ENCODE peak calls at places on chromosomes 12 and 14, in ten cellular contexts. P is progenitor cell of endocrine pancreas, J is endothelial cell, Q is nephron progenitor cell, S is glutamatergic neuron, E is spleen, T is brain microvascular endothelial cell, B is HFFc6, U is tibial nerve, D is astrocyte of the spinal cord. I is an unnamed sample.

GRCh38 chr12:118063567-118064391 is 2.8 kb upstream of the WSB2 start:
- DNase-seq in B (no peak), J (no peak), Q (no peak), P (no peak), T (no peak), D (peak; percentile 12), S (no peak), E (no peak), U (no peak), I (peak; percentile 52)

GRCh38 chr12:105338954-105339353 is 8.5 kb downstream of the C12orf75 start:
- DNase-seq in S (no peak), D (no peak), Q (no peak), T (no peak), P (no peak), E (no peak), U (no peak), B (no peak), J (no peak), I (no peak)

GRCh38 chr14:75985618-75986438 is at the start of gene IFT43:
- DNase-seq in S (peak; percentile 88), E (peak; percentile 98), P (peak; percentile 52), J (peak; percentile 66), Q (peak; percentile 85), D (peak; percentile 78), U (peak; percentile 96), T (peak; percentile 81), B (peak; percentile 66), I (peak; percentile 81)

GRCh38 chr12:71441836-71442566 is 2.4 kb downstream of the LGR5 start:
- DNase-seq in P (no peak), D (no peak), Q (no peak), E (no peak), J (no peak), S (no peak), B (no peak), U (no peak), T (no peak), I (no peak)

GRCh38 chr12:56198836-56199235 is 9.6 kb upstream of the SMARCC2 start:
- DNase-seq in D (no peak), T (no peak), E (no peak), B (peak; percentile 28), U (no peak), S (no peak), J (no peak), Q (no peak), P (no peak), I (no peak)

GRCh38 chr14:59060841-59061240 is 127.6 kb upstream of the DAAM1 start:
- DNase-seq in D (no peak), Q (no peak), E (no peak), B (no peak), S (no peak), T (no peak), P (no peak), U (no peak), J (no peak), I (no peak)

GRCh38 chr12:107092669-107093546 is 441 bp downstream of the CRY1 start:
- DNase-seq in Q (peak; percentile 61), B (no peak), D (no peak), U (peak; percentile 25), J (peak; percentile 50), S (peak; percentile 65), T (peak; percentile 32), P (peak; percentile 25), E (peak; percentile 89), I (peak; percentile 34)

GRCh38 chr14:36097356-36097755 is 79.2 kb downstream of the PTCSC3 start:
- DNase-seq in D (no peak), U (no peak), T (no peak), J (no peak), Q (no peak), E (no peak), P (no peak), S (no peak), B (no peak), I (no peak)

GRCh38 chr12:52506858-52507715 is 13.1 kb downstream of the KRT5 start:
- DNase-seq in J (no peak), E (no peak), T (peak; percentile 78), Q (no peak), S (no peak), D (peak; percentile 79), B (peak; percentile 46), U (no peak), P (no peak), I (peak; percentile 36)
- TF ChIP-seq CTCF in J (peak; percentile 63), E (peak; percentile 53), T (peak; percentile 75), Q (peak; percentile 55), S (peak; percentile 69), D (peak; percentile 72), B (peak; percentile 78), U (peak; percentile 42), P (peak; percentile 70), I (peak; percentile 70)

DNA sequence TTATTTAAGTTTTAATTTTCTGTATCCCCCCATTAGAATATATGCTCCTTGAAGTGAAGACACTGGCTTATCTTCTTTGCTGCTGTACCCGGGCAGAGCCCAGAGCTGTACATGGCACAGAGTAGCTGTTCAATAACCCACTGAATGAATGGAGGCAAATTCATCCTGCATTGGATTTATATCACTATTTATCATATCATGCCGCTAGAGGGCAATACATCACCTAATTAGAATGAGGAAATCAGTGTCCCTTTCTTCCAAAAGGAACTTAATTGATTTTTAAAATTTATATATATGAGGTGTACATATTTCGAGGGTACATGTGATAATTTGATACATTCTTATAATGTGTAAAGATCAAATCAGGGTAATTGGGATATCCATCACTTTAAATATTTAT is 89.2 kb upstream of the TMEM260 start:
- DNase-seq in D (peak; percentile 51), J (no peak), E (no peak), T (no peak), U (no peak), S (no peak), Q (no peak), P (no peak), B (peak; percentile 41), I (no peak)
- TF ChIP-seq CTCF in D (peak; percentile 48), J (peak; percentile 75), E (peak; percentile 64), T (peak; percentile 48), U (peak; percentile 47), S (peak; percentile 79), Q (peak; percentile 47), P (peak; percentile 69), B (peak; percentile 85), I (peak; percentile 71)

DNA sequence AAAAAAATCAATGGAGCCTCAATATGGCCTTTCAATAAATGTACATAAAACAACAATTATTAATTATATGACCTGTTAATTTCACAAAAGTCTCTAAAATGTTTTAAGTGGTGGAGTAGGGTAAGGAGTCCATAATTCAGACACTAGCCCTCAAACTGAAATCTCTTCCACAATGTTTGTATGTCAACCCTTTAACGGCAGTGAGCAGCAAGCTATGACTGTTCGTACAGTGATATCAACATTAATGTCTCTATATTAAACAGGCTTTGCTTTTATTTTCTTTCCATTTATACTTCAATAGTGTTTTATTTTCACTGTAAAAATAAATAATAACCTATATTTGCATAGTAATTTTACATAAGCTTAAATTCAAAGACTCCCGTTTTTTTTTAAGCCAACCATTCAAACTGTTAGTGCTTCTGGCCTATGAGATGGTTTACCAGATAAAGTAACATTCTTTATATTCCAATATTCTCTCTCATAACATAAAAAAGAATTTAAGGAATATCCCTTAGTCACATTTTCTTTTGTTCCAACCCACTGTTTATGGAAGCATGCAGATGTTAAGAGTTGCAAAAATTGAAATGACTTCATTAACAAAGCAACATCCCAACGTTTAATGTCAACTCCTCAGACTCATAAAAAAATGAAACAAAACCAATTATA is 2.4 kb downstream of the CDK17 start:
- DNase-seq in S (no peak), B (no peak), P (no peak), J (no peak), D (peak; percentile 43), Q (no peak), U (no peak), T (no peak), E (no peak), I (no peak)
- TF ChIP-seq CTCF in S (no peak), B (no peak), P (no peak), J (no peak), D (no peak), Q (no peak), U (no peak), T (no peak), E (no peak), I (no peak)

DNA sequence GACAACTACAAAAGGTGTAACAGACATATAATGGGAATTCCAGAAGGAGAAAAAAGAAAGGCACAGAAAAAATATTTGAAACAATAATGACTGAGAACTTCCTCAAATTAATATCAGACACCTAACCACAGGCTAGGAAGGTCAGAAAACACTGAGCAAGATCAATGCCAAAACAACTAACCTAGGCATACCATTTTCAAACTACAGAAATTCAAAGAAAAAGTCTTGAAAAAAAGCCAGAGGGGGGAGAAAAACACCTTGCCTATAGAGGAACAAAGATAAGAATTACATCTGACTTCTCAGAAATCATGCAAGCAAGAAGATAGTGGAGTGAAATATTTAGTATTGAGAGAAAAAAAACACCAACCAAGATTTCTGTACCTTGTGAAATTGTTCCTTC is 77.8 kb downstream of the RIN3 start:
- DNase-seq in T (no peak), Q (no peak), S (no peak), E (no peak), B (no peak), J (no peak), D (no peak), U (no peak), P (no peak), I (no peak)
- TF ChIP-seq CTCF in T (no peak), Q (no peak), S (no peak), E (no peak), B (no peak), J (no peak), D (no peak), U (no peak), P (no peak), I (no peak)

GRCh38 chr12:65672441-65672840 is 151.8 kb upstream of the HMGA2 start:
- DNase-seq in T (no peak), E (no peak), P (no peak), D (no peak), S (no peak), Q (no peak), B (no peak), J (no peak), U (no peak), I (no peak)

GRCh38 chr12:65673291-65673690 is 151.0 kb upstream of the HMGA2 start:
- DNase-seq in E (no peak), D (no peak), B (no peak), U (no peak), P (no peak), Q (no peak), J (no peak), T (no peak), S (no peak), I (no peak)

GRCh38 chr12:65675141-65675621 is 149.1 kb upstream of the HMGA2 start:
- DNase-seq in S (no peak), D (peak; percentile 28), B (no peak), P (no peak), E (no peak), J (no peak), Q (no peak), U (no peak), T (no peak), I (no peak)

GRCh38 chr12:65670775-65671174 is 153.5 kb upstream of the HMGA2 start:
- DNase-seq in J (no peak), D (peak; percentile 48), S (no peak), U (no peak), Q (no peak), P (no peak), B (peak; percentile 68), T (no peak), E (no peak), I (peak; percentile 15)

DNA sequence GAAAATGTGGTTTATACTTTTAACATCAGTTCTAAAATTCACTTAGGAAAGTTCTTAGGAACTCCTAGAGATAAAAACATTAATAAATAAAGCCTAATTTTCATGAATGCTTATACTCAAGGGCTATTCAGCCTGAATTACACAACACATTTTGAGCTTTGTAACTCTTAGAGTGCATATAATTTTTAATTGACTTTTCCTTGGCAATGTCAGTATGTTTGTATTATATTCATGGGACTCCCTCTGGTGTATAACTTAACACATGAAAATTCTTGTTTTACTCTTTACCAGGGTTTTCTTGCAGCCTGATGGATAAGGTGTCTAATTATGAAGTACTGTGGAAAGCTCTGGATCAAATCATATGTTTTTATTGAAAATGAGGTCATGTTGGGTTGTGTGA is 150.6 kb upstream of the HMGA2 start:
- DNase-seq in E (no peak), S (no peak), D (peak; percentile 59), J (no peak), B (peak; percentile 22), P (no peak), T (no peak), U (no peak), Q (no peak), I (no peak)
- TF ChIP-seq CTCF in E (no peak), S (no peak), D (peak; percentile 17), J (no peak), B (peak; percentile 71), P (no peak), T (no peak), U (no peak), Q (no peak), I (peak; percentile 42)